ENCODE peak calls at places on chromosomes 11 and 22, in seven cellular contexts. P is endothelial cell, O is NCI-H2029 treated with DMSO at 0.1 percent for 48 hours, V is bronchial epithelial cell, K is Kasumi-1, T is Right ventricle myocardium inferior, I is progenitor cell of endocrine pancreas. E is an unnamed sample.

GRCh38 chr11:70050243-70050642 is 27.9 kb upstream of the ANO1 start:
- DNase-seq in V (no peak), I (no peak), O (no peak), T (no peak), P (no peak), K (no peak), E (no peak)

GRCh38 chr11:706957-707816 is 1.2 kb downstream of the EPS8L2 start:
- DNase-seq in K (no peak), T (no peak), O (no peak), P (no peak), I (no peak), V (no peak), E (no peak)

GRCh38 chr22:32904044-32904443 is 102.5 kb downstream of the TIMP3 start:
- DNase-seq in V (peak), P (peak), K (peak), O (peak), T (no peak), I (no peak), E (no peak)

GRCh38 chr11:12241401-12241800 is 131.0 kb downstream of the MICAL2 start:
- DNase-seq in K (no peak), T (no peak), I (no peak), O (peak), P (no peak), V (no peak), E (no peak)

GRCh38 chr11:119366690-119367620 is 14.5 kb downstream of the USP2 start:
- DNase-seq in I (no peak), O (no peak), V (no peak), T (peak), K (no peak), P (no peak), E (no peak)

GRCh38 chr11:1571760-1572199 is 291 bp downstream of the DUSP8 start:
- DNase-seq in P (no peak), V (no peak), I (no peak), O (no peak), T (no peak), K (no peak), E (no peak)

GRCh38 chr11:43573233-43573632 is 107.3 kb upstream of the HSD17B12 start:
- DNase-seq in O (no peak), P (peak), K (peak), T (no peak), V (no peak), I (no peak), E (no peak)

GRCh38 chr11:19811391-19811790 is 98.8 kb downstream of the NAV2 start:
- DNase-seq in V (no peak), I (no peak), T (no peak), P (no peak), O (no peak), K (no peak), E (no peak)

GRCh38 chr11:94519478-94520084 is 7.3 kb downstream of the C11orf97 start:
- DNase-seq in T (no peak), K (peak), I (no peak), P (no peak), O (peak), V (no peak), E (peak)

GRCh38 chr22:47260551-47260950 is 498.1 kb downstream of the TBC1D22A start:
- DNase-seq in I (no peak), O (peak), K (no peak), T (no peak), V (no peak), P (no peak), E (no peak)

GRCh38 chr11:78646564-78647185 is 72.0 kb upstream of the NARS2 start:
- DNase-seq in O (peak), K (peak), T (no peak), P (peak), V (peak), I (peak), E (peak)